ENCODE peak calls at places on chromosomes 5 and 9, in four cellular contexts. One of them, this sample, is unnamed.

GRCh38 chr9:89425024-89425805 is 72.7 kb downstream of the SEMA4D start:
- DNase-seq in upper lobe of right lung: no peak
- DNase-seq in RWPE1: no peak
- DNase-seq in AG04449: no peak
- DNase-seq in this sample: no peak

GRCh38 chr9:134742822-134743221 is 101.2 kb downstream of the COL5A1 start:
- DNase-seq in upper lobe of right lung: no peak
- DNase-seq in RWPE1: no peak
- DNase-seq in AG04449: no peak
- DNase-seq in this sample: no peak

GRCh38 chr5:153952893-153953292 is 85.8 kb downstream of the FAM114A2 start:
- DNase-seq in upper lobe of right lung: no peak
- DNase-seq in RWPE1: no peak
- DNase-seq in AG04449: no peak
- DNase-seq in this sample: no peak

GRCh38 chr5:107513337-107514125 is 157.2 kb downstream of the EFNA5 start:
- DNase-seq in upper lobe of right lung: no peak
- DNase-seq in RWPE1: no peak
- DNase-seq in AG04449: no peak
- DNase-seq in this sample: no peak

GRCh38 chr5:37448941-37449340 is 69.8 kb downstream of the WDR70 start:
- DNase-seq in upper lobe of right lung: no peak
- DNase-seq in RWPE1: no peak
- DNase-seq in AG04449: no peak
- DNase-seq in this sample: no peak

GRCh38 chr5:173920024-173920753 is 32.0 kb downstream of the CPEB4 start:
- DNase-seq in upper lobe of right lung: no peak
- DNase-seq in RWPE1: no peak
- DNase-seq in AG04449: no peak
- DNase-seq in this sample: no peak

GRCh38 chr9:121599186-121599871 is 52.1 kb upstream of the DAB2IP start:
- DNase-seq in upper lobe of right lung: peak; percentile 96
- DNase-seq in RWPE1: peak; percentile 86
- DNase-seq in AG04449: no peak
- DNase-seq in this sample: peak; percentile 46

GRCh38 chr5:142960309-142960696 is 190.1 kb downstream of the ARHGAP26 start:
- DNase-seq in upper lobe of right lung: no peak
- DNase-seq in RWPE1: peak; percentile 83
- DNase-seq in AG04449: no peak
- DNase-seq in this sample: no peak

GRCh38 chr9:81145331-81145963 is 543.9 kb downstream of the TLE1 start:
- DNase-seq in upper lobe of right lung: no peak
- DNase-seq in RWPE1: no peak
- DNase-seq in AG04449: no peak
- DNase-seq in this sample: no peak

GRCh38 chr9:130327781-130328348 is 62.3 kb downstream of the HMCN2 start:
- DNase-seq in upper lobe of right lung: peak; percentile 65
- DNase-seq in RWPE1: peak; percentile 59
- DNase-seq in AG04449: no peak
- DNase-seq in this sample: no peak

GRCh38 chr5:174231961-174232487 is 186.5 kb downstream of the NSG2 start:
- DNase-seq in upper lobe of right lung: no peak
- DNase-seq in RWPE1: no peak
- DNase-seq in AG04449: peak; percentile 29
- DNase-seq in this sample: no peak

GRCh38 chr5:119393746-119394145 is 37.9 kb downstream of the TNFAIP8 start:
- DNase-seq in upper lobe of right lung: no peak
- DNase-seq in RWPE1: peak; percentile 23
- DNase-seq in AG04449: no peak
- DNase-seq in this sample: no peak

GRCh38 chr9:85543196-85543595 is 198.6 kb downstream of the AGTPBP1 start:
- DNase-seq in upper lobe of right lung: no peak
- DNase-seq in RWPE1: no peak
- DNase-seq in AG04449: no peak
- DNase-seq in this sample: no peak

GRCh38 chr9:92439921-92440750 is 15.9 kb upstream of the OMD start:
- DNase-seq in upper lobe of right lung: no peak
- DNase-seq in RWPE1: peak; percentile 96
- DNase-seq in AG04449: peak; percentile 26
- DNase-seq in this sample: no peak

DNA sequence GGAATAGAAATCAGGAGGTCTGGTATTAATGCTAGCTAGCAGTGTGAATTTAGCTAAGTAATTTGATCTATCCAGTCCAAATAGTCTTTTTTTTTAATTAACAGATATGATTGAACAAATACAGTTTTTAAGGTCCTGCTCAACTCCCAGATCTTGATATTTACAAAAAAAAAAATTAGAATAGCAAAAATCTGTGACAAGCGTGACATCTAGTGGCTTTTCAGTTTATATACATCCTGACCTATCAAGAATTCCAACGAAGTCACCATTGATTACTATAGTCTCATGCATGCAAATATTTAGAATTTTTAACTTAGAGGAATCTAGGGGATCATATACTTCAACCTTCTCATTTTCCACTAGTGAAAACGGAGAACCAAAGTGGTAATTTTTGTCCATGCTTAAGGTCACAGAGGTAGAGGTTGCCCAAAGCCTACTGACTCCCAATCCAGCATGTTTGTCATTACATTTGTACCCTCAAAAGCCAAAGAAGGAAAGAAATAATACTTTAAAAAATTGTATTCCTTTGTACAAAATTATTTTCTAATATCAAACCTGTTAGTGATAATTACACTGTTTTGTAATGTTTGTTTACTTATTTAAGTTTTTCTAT is 17.6 kb upstream of the TARS1 start:
- DNase-seq in upper lobe of right lung: no peak
- DNase-seq in RWPE1: peak; percentile 28
- DNase-seq in AG04449: no peak
- DNase-seq in this sample: peak; percentile 25
- TF ChIP-seq CTCF in upper lobe of right lung: peak; percentile 51
- TF ChIP-seq CTCF in RWPE1: peak; percentile 74
- TF ChIP-seq CTCF in AG04449: no peak
- TF ChIP-seq CTCF in this sample: peak; percentile 28

GRCh38 chr5:110045153-110045552 is 355.4 kb downstream of the MAN2A1 start:
- DNase-seq in upper lobe of right lung: no peak
- DNase-seq in RWPE1: no peak
- DNase-seq in AG04449: peak; percentile 24
- DNase-seq in this sample: no peak

GRCh38 chr5:110043025-110043424 is 353.3 kb downstream of the MAN2A1 start:
- DNase-seq in upper lobe of right lung: no peak
- DNase-seq in RWPE1: no peak
- DNase-seq in AG04449: no peak
- DNase-seq in this sample: no peak

GRCh38 chr5:110038297-110038997 is 348.7 kb downstream of the MAN2A1 start:
- DNase-seq in upper lobe of right lung: no peak
- DNase-seq in RWPE1: no peak
- DNase-seq in AG04449: no peak
- DNase-seq in this sample: no peak

GRCh38 chr5:110040178-110040577 is 350.5 kb downstream of the MAN2A1 start:
- DNase-seq in upper lobe of right lung: no peak
- DNase-seq in RWPE1: no peak
- DNase-seq in AG04449: no peak
- DNase-seq in this sample: no peak
- TF ChIP-seq CTCF in upper lobe of right lung: no peak
- TF ChIP-seq CTCF in RWPE1: no peak
- TF ChIP-seq CTCF in AG04449: no peak
- TF ChIP-seq CTCF in this sample: no peak

GRCh38 chr9:115992834-115993233 is 160.8 kb upstream of the PAPPA start:
- DNase-seq in upper lobe of right lung: no peak
- DNase-seq in RWPE1: no peak
- DNase-seq in AG04449: no peak
- DNase-seq in this sample: no peak
- TF ChIP-seq CTCF in upper lobe of right lung: no peak
- TF ChIP-seq CTCF in RWPE1: no peak
- TF ChIP-seq CTCF in AG04449: peak; percentile 17
- TF ChIP-seq CTCF in this sample: no peak

DNA sequence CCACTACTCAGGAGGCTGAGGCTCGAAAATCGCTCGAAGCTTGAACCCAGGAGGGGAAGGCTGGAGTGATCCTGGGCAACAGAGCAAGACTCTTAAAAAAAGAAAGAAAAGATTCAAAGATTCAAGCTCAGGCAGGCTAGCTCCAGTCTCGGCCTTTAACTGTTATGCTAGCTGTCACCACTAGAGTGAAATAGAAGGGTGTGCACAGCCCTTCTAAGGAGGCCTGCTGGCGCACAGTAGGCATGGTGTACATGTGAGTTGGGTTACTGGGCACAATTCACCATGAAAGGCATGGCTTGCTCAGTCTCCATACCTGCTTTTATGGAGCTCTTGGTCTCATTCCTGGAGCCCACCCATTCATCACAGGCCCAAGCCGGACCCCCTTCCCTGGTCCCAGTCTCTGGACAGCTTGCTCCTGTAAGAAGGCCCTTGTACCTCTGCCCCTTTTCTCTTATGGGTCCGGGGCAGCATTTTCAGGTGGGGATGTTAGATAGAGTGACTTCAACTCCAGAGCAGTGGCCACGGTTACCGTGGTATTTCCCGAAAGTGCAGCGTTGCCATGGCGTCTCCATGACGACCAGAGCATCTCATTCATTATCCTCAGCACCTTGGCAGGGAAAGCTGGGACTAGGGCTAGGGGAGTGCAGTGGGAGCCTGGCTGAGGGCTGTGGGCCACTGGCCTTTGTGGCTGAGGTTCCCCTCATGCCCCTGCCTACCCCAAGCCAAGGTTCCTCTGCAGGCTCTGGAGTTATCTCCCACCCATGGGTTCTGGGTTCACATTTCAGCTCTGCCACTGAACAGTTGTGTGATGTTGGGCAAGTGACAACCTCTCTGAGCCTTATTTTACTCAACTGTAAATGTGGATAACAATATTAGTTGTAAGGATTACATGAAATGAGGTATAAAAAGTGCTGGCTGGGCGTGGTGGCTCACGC is 5.7 kb downstream of the NDST1 start:
- DNase-seq in upper lobe of right lung: no peak
- DNase-seq in RWPE1: no peak
- DNase-seq in AG04449: no peak
- DNase-seq in this sample: no peak
- TF ChIP-seq CTCF in upper lobe of right lung: peak; percentile 17
- TF ChIP-seq CTCF in RWPE1: no peak
- TF ChIP-seq CTCF in AG04449: no peak
- TF ChIP-seq CTCF in this sample: no peak

DNA sequence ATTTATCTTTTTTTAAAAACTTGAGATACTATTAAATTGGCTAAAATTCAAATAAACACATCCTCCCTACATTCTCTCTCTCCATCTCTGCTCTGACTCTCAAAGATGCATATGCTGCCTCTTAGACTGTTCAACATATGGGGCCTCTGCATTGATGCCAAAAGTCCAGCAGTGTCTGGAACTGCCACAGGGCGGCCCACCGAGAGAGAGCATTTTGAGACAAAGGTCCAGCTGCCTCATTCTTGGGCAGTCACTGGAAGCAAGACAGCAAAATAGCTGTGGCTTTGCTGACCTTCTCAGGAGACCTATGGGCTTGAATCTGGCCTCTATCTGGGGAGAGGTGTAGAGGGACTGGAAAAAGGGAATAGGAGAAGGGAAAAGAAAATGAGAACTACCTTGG is 12.9 kb upstream of the TSSK1B start:
- DNase-seq in upper lobe of right lung: no peak
- DNase-seq in RWPE1: no peak
- DNase-seq in AG04449: no peak
- DNase-seq in this sample: no peak
- TF ChIP-seq CTCF in upper lobe of right lung: no peak
- TF ChIP-seq CTCF in RWPE1: no peak
- TF ChIP-seq CTCF in AG04449: peak; percentile 28
- TF ChIP-seq CTCF in this sample: no peak

GRCh38 chr9:79431019-79431679 is 140.6 kb upstream of the TLE4 start:
- DNase-seq in upper lobe of right lung: no peak
- DNase-seq in RWPE1: no peak
- DNase-seq in AG04449: no peak
- DNase-seq in this sample: no peak
- TF ChIP-seq CTCF in upper lobe of right lung: no peak
- TF ChIP-seq CTCF in RWPE1: no peak
- TF ChIP-seq CTCF in AG04449: no peak
- TF ChIP-seq CTCF in this sample: no peak

DNA sequence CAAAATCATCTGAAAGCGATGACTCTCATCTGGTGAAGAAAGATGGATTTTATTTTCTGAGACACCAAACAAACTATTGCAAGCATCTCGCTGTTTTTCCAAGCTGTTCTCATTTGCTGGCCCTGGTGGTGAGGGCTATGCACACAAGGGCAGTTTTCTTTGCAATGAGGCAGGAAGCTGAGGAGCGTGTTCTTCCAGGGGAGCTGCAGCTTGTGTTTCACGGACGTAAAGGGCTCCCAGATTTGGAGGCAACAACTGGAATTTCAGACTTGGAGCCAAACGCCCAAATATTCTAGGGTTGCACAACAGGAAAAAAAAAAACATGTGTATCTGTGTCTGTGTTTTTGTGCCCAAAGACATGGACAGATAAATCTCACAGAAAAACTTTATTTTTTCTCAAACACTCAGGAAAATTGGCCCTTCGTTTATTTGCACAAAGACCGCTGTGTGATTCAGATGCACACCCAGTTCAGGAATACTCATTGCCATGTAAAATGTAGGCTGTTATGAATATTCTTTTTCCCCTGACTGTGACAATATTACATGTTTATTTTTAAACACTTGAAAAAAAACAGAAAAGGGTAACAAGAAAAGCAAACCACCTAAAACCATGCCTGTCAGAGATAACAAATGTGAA is 151.3 kb downstream of the GAS1 start:
- DNase-seq in upper lobe of right lung: no peak
- DNase-seq in RWPE1: no peak
- DNase-seq in AG04449: peak; percentile 86
- DNase-seq in this sample: no peak
- TF ChIP-seq CTCF in upper lobe of right lung: no peak
- TF ChIP-seq CTCF in RWPE1: no peak
- TF ChIP-seq CTCF in AG04449: peak; percentile 59
- TF ChIP-seq CTCF in this sample: no peak

GRCh38 chr5:11619339-11620028 is 284.8 kb downstream of the CTNND2 start:
- DNase-seq in upper lobe of right lung: no peak
- DNase-seq in RWPE1: peak; percentile 4
- DNase-seq in AG04449: no peak
- DNase-seq in this sample: no peak
- TF ChIP-seq CTCF in upper lobe of right lung: peak; percentile 18
- TF ChIP-seq CTCF in RWPE1: peak; percentile 29
- TF ChIP-seq CTCF in AG04449: no peak
- TF ChIP-seq CTCF in this sample: no peak

This sample was measured in GM13976.